ENCODE peak calls at places on chromosome 16, in ten cellular contexts. M, E, K, J, U, T, F, P, Q and I are unnamed samples.

GRCh38 chr16:23699100-23699499 is 13.9 kb downstream of the ERN2 start:
- DNase-seq in U (no peak), J (no peak), M (no peak), P (no peak), Q (no peak), K (no peak), F (no peak), E (no peak), T (no peak), I (no peak)

GRCh38 chr16:74578433-74578832 is 28.5 kb downstream of the GLG1 start:
- DNase-seq in K (no peak), U (no peak), Q (no peak), P (no peak), M (no peak), J (no peak), T (no peak), E (no peak), F (no peak), I (no peak)

GRCh38 chr16:85675528-85675927 is 13.2 kb downstream of the GINS2 start:
- DNase-seq in E (no peak), T (no peak), F (no peak), P (no peak), J (no peak), K (no peak), U (no peak), M (no peak), Q (no peak), I (no peak)

GRCh38 chr16:53893731-53894435 is 189.9 kb downstream of the FTO start:
- DNase-seq in P (no peak), F (no peak), E (no peak), J (no peak), Q (peak), K (no peak), U (peak), T (no peak), M (no peak), I (no peak)

GRCh38 chr16:73217654-73218053 is 169.7 kb upstream of the ZFHX3 start:
- DNase-seq in J (no peak), T (no peak), U (no peak), M (no peak), Q (no peak), F (no peak), K (no peak), P (no peak), E (no peak), I (no peak)

GRCh38 chr16:74984194-74984669 is 691 bp downstream of the WDR59 start:
- DNase-seq in E (no peak), J (no peak), P (no peak), M (no peak), T (peak), K (no peak), U (no peak), Q (no peak), F (peak), I (no peak)

GRCh38 chr16:63361032-63361624 is 1324.9 kb upstream of the CDH8 start:
- DNase-seq in U (no peak), Q (peak), F (no peak), J (no peak), E (no peak), M (peak), K (no peak), P (no peak), T (no peak), I (peak)

GRCh38 chr16:19936431-19936830 is 51.8 kb upstream of the GPRC5B start:
- DNase-seq in P (no peak), K (no peak), T (no peak), M (no peak), Q (no peak), J (no peak), E (no peak), F (no peak), U (no peak), I (no peak)

GRCh38 chr16:89134269-89134668 is 37.3 kb upstream of the CDH15 start:
- DNase-seq in F (no peak), E (no peak), M (no peak), T (no peak), U (peak), Q (no peak), P (no peak), J (no peak), K (no peak), I (no peak)

GRCh38 chr16:85606920-85607319 is 6.2 kb upstream of the GSE1 start:
- DNase-seq in M (no peak), J (no peak), K (no peak), Q (no peak), F (no peak), P (no peak), U (no peak), E (no peak), T (no peak), I (no peak)

GRCh38 chr16:84404936-84405640 is 36.8 kb downstream of the ATP2C2 start:
- DNase-seq in K (no peak), E (no peak), T (no peak), P (no peak), M (no peak), J (no peak), U (no peak), F (no peak), Q (no peak), I (no peak)

GRCh38 chr16:84465154-84465553 is 39.3 kb downstream of the MEAK7 start:
- DNase-seq in K (no peak), J (no peak), Q (no peak), U (no peak), T (no peak), E (no peak), F (no peak), M (no peak), P (peak), I (no peak)

GRCh38 chr16:58733248-58733670 is 857 bp downstream of the GOT2 start:
- DNase-seq in F (no peak), E (peak), K (no peak), T (no peak), P (no peak), Q (no peak), M (no peak), J (no peak), U (no peak), I (no peak)

GRCh38 chr16:54193656-54194007 is 93.0 kb downstream of the IRX3 start:
- DNase-seq in P (peak), T (peak), F (peak), M (peak), J (no peak), Q (peak), K (no peak), U (peak), E (peak), I (no peak)

GRCh38 chr16:13307255-13307654 is 405.9 kb downstream of the SHISA9 start:
- DNase-seq in U (no peak), P (no peak), M (no peak), E (no peak), J (no peak), Q (peak), T (no peak), F (no peak), K (no peak), I (peak)

GRCh38 chr16:27784351-27785306 is 234.7 kb downstream of the KATNIP start:
- DNase-seq in U (no peak), J (no peak), Q (no peak), E (no peak), K (no peak), T (no peak), P (no peak), F (no peak), M (no peak), I (no peak)

GRCh38 chr16:14186007-14186953 is 115.2 kb downstream of the MRTFB start:
- DNase-seq in E (no peak), J (no peak), K (no peak), M (no peak), F (no peak), U (peak), T (no peak), P (no peak), Q (peak), I (no peak)

GRCh38 chr16:68065716-68066305 is 19.4 kb upstream of the NFATC3 start:
- DNase-seq in K (no peak), P (no peak), U (no peak), T (no peak), J (no peak), F (no peak), Q (no peak), E (peak), M (no peak), I (peak)

GRCh38 chr16:84823926-84824325 is 4.1 kb downstream of the CRISPLD2 start:
- DNase-seq in M (no peak), K (no peak), Q (no peak), E (no peak), J (no peak), U (no peak), F (no peak), P (no peak), T (no peak), I (no peak)

GRCh38 chr16:69501956-69502457 is 63.8 kb upstream of the NFAT5 start:
- DNase-seq in K (no peak), E (no peak), Q (no peak), M (peak), J (no peak), P (no peak), U (no peak), T (no peak), F (no peak), I (no peak)

GRCh38 chr16:29765167-29766032 is 12.7 kb upstream of the ZG16 start:
- DNase-seq in J (no peak), K (no peak), U (no peak), E (peak), F (peak), Q (no peak), P (no peak), M (no peak), T (no peak), I (no peak)

GRCh38 chr16:75288596-75289120 is 37.2 kb upstream of the BCAR1 start:
- DNase-seq in F (no peak), Q (no peak), E (no peak), T (peak), U (no peak), P (no peak), K (peak), J (peak), M (no peak), I (no peak)

GRCh38 chr16:3131755-3132377 is 3.0 kb upstream of the ZNF213 start:
- DNase-seq in K (no peak), F (no peak), U (no peak), Q (no peak), J (no peak), E (no peak), M (no peak), T (no peak), P (no peak), I (no peak)

GRCh38 chr16:14310519-14310991 is 239.4 kb downstream of the MRTFB start:
- DNase-seq in M (peak), K (no peak), P (no peak), U (no peak), T (no peak), F (no peak), J (no peak), E (no peak), Q (no peak), I (no peak)